ENCODE peak calls at places on chromosomes 13 and 19, in four cellular contexts. One of them, this sample, is unnamed.
A peak's percentile ranks its signal among the peaks of the same experiment; 100 is the strongest.

GRCh38 chr13:83162493-83162892 is 719.8 kb downstream of the SLITRK1 start:
- DNase-seq in upper lobe of right lung: no peak
- DNase-seq in A549: peak; percentile 21
- DNase-seq in psoas muscle: no peak
- DNase-seq in this sample: no peak

GRCh38 chr13:113147206-113147605 is 11.2 kb upstream of the PROZ start:
- DNase-seq in A549: no peak
- DNase-seq in upper lobe of right lung: no peak
- DNase-seq in psoas muscle: no peak
- DNase-seq in this sample: no peak

GRCh38 chr13:34435338-34435737 is 506.7 kb upstream of the NBEA start:
- DNase-seq in A549: peak; percentile 38
- DNase-seq in upper lobe of right lung: no peak
- DNase-seq in psoas muscle: no peak
- DNase-seq in this sample: no peak

GRCh38 chr13:51844862-51845573 is at the start of gene TMEM272:
- DNase-seq in psoas muscle: peak; percentile 40
- DNase-seq in A549: peak; percentile 39
- DNase-seq in upper lobe of right lung: peak; percentile 80
- DNase-seq in this sample: peak; percentile 67

GRCh38 chr19:17775245-17775927 is 19.6 kb upstream of the B3GNT3 start:
- DNase-seq in A549: peak; percentile 53
- DNase-seq in psoas muscle: no peak
- DNase-seq in upper lobe of right lung: no peak
- DNase-seq in this sample: no peak

GRCh38 chr13:26523007-26523406 is 34.5 kb upstream of the WASF3 start:
- DNase-seq in upper lobe of right lung: no peak
- DNase-seq in A549: no peak
- DNase-seq in psoas muscle: no peak
- DNase-seq in this sample: no peak

GRCh38 chr13:44013666-44014291 is 134.1 kb downstream of the LACC1 start:
- DNase-seq in upper lobe of right lung: no peak
- DNase-seq in A549: no peak
- DNase-seq in psoas muscle: no peak
- DNase-seq in this sample: no peak

GRCh38 chr13:35475960-35476943 is at the start of gene MAB21L1:
- DNase-seq in A549: no peak
- DNase-seq in psoas muscle: peak; percentile 33
- DNase-seq in upper lobe of right lung: no peak
- DNase-seq in this sample: no peak

GRCh38 chr13:26619321-26619720 is 61.8 kb downstream of the WASF3 start:
- DNase-seq in A549: no peak
- DNase-seq in upper lobe of right lung: no peak
- DNase-seq in psoas muscle: no peak
- DNase-seq in this sample: no peak

GRCh38 chr13:48727252-48728011 is 73.7 kb downstream of the CYSLTR2 start:
- DNase-seq in upper lobe of right lung: no peak
- DNase-seq in psoas muscle: no peak
- DNase-seq in A549: no peak
- DNase-seq in this sample: no peak

GRCh38 chr19:16328824-16329482 is 4.3 kb downstream of the KLF2 start:
- DNase-seq in upper lobe of right lung: no peak
- DNase-seq in A549: peak; percentile 43
- DNase-seq in psoas muscle: no peak
- DNase-seq in this sample: no peak

GRCh38 chr19:8109890-8110662 is 39.3 kb downstream of the FBN3 start:
- DNase-seq in psoas muscle: no peak
- DNase-seq in A549: no peak
- DNase-seq in upper lobe of right lung: no peak
- DNase-seq in this sample: no peak

GRCh38 chr19:49712397-49712859 is 21.5 kb downstream of the CPT1C start:
- DNase-seq in upper lobe of right lung: no peak
- DNase-seq in A549: peak; percentile 96
- DNase-seq in psoas muscle: no peak
- DNase-seq in this sample: no peak

GRCh38 chr19:29831041-29831548 is 19.3 kb downstream of the CCNE1 start:
- DNase-seq in psoas muscle: no peak
- DNase-seq in A549: peak; percentile 71
- DNase-seq in upper lobe of right lung: peak; percentile 49
- DNase-seq in this sample: no peak

GRCh38 chr19:35710784-35711723 is 6.7 kb downstream of the ZBTB32 start:
- DNase-seq in upper lobe of right lung: no peak
- DNase-seq in A549: no peak
- DNase-seq in psoas muscle: no peak
- DNase-seq in this sample: no peak

GRCh38 chr19:19420570-19421301 is 15.3 kb downstream of the GATAD2A start:
- DNase-seq in A549: no peak
- DNase-seq in upper lobe of right lung: no peak
- DNase-seq in psoas muscle: no peak
- DNase-seq in this sample: no peak

GRCh38 chr19:18044825-18045304 is 36.9 kb downstream of the ARRDC2 start:
- DNase-seq in A549: peak; percentile 27
- DNase-seq in upper lobe of right lung: peak; percentile 89
- DNase-seq in psoas muscle: peak; percentile 72
- DNase-seq in this sample: peak; percentile 86

GRCh38 chr13:33727356-33728083 is 90.4 kb upstream of the RFC3 start:
- DNase-seq in psoas muscle: no peak
- DNase-seq in upper lobe of right lung: no peak
- DNase-seq in A549: no peak
- DNase-seq in this sample: no peak

GRCh38 chr19:50430888-50431342 is 1.8 kb upstream of the MYBPC2 start:
- DNase-seq in upper lobe of right lung: no peak
- DNase-seq in A549: no peak
- DNase-seq in psoas muscle: no peak
- DNase-seq in this sample: no peak

GRCh38 chr13:94435604-94436226 is 43.8 kb downstream of the DCT start:
- DNase-seq in upper lobe of right lung: no peak
- DNase-seq in psoas muscle: no peak
- DNase-seq in A549: peak; percentile 37
- DNase-seq in this sample: no peak

GRCh38 chr19:47247308-47247990 is 8.9 kb upstream of the CCDC9 start:
- DNase-seq in psoas muscle: peak; percentile 86
- DNase-seq in upper lobe of right lung: peak; percentile 90
- DNase-seq in A549: peak; percentile 88
- DNase-seq in this sample: peak; percentile 77

GRCh38 chr13:102011539-102011938 is 390.3 kb downstream of the FGF14 start:
- DNase-seq in upper lobe of right lung: no peak
- DNase-seq in A549: no peak
- DNase-seq in psoas muscle: no peak
- DNase-seq in this sample: no peak

GRCh38 chr13:107977175-107977574 is 238.2 kb downstream of the LIG4 start:
- DNase-seq in upper lobe of right lung: no peak
- DNase-seq in A549: no peak
- DNase-seq in psoas muscle: no peak
- DNase-seq in this sample: no peak

GRCh38 chr19:51187395-51188226 is 37.3 kb upstream of the CD33 start:
- DNase-seq in upper lobe of right lung: no peak
- DNase-seq in A549: no peak
- DNase-seq in psoas muscle: no peak
- DNase-seq in this sample: no peak

GRCh38 chr13:80011448-80012212 is 329.3 kb downstream of the SPRY2 start:
- DNase-seq in psoas muscle: no peak
- DNase-seq in upper lobe of right lung: no peak
- DNase-seq in A549: no peak
- DNase-seq in this sample: no peak

GRCh38 chr13:112186091-112186490 is 119.1 kb downstream of the SOX1 start:
- DNase-seq in psoas muscle: no peak
- DNase-seq in upper lobe of right lung: no peak
- DNase-seq in A549: no peak
- DNase-seq in this sample: no peak

GRCh38 chr19:4064551-4065260 is 2.0 kb downstream of the ZBTB7A start:
- DNase-seq in psoas muscle: peak; percentile 73
- DNase-seq in A549: no peak
- DNase-seq in upper lobe of right lung: peak; percentile 85
- DNase-seq in this sample: peak; percentile 75

GRCh38 chr13:77599351-77599750 is 63.8 kb downstream of the SCEL start:
- DNase-seq in A549: no peak
- DNase-seq in upper lobe of right lung: no peak
- DNase-seq in psoas muscle: no peak
- DNase-seq in this sample: no peak

GRCh38 chr13:65453982-65454381 is 1776.2 kb downstream of the PCDH9 start:
- DNase-seq in upper lobe of right lung: no peak
- DNase-seq in psoas muscle: no peak
- DNase-seq in A549: no peak
- DNase-seq in this sample: no peak

GRCh38 chr13:38564751-38565150 is 122.1 kb upstream of the FREM2 start:
- DNase-seq in psoas muscle: no peak
- DNase-seq in upper lobe of right lung: no peak
- DNase-seq in A549: no peak
- DNase-seq in this sample: no peak

GRCh38 chr13:24709186-24709913 is 29.1 kb downstream of the ATP12A start:
- DNase-seq in psoas muscle: no peak
- DNase-seq in A549: no peak
- DNase-seq in upper lobe of right lung: no peak
- DNase-seq in this sample: no peak

GRCh38 chr13:36344886-36345437 is 1.2 kb downstream of the SPART start:
- DNase-seq in psoas muscle: no peak
- DNase-seq in upper lobe of right lung: no peak
- DNase-seq in A549: no peak
- DNase-seq in this sample: no peak

GRCh38 chr13:97122381-97122996 is 99.6 kb upstream of the MBNL2 start:
- DNase-seq in A549: peak; percentile 59
- DNase-seq in psoas muscle: no peak
- DNase-seq in upper lobe of right lung: no peak
- DNase-seq in this sample: no peak

GRCh38 chr19:28634031-28634328 is 579.0 kb downstream of the UQCRFS1 start:
- DNase-seq in psoas muscle: no peak
- DNase-seq in upper lobe of right lung: no peak
- DNase-seq in A549: no peak
- DNase-seq in this sample: no peak
- H3K4me1 ChIP-seq in psoas muscle: no peaks in the 10 kb centered on the region
- H3K4me1 ChIP-seq in upper lobe of right lung: no peaks in the 10 kb centered on the region
- H3K4me1 ChIP-seq in A549: no peaks in the 10 kb centered on the region
- H3K4me1 ChIP-seq in this sample: no peaks in the 10 kb centered on the region

GRCh38 chr19:13062317-13062716 is 40.3 kb downstream of the LYL1 start:
- DNase-seq in upper lobe of right lung: no peak
- DNase-seq in psoas muscle: no peak
- DNase-seq in A549: no peak
- DNase-seq in this sample: no peak

GRCh38 chr19:13057744-13058143 is 44.9 kb downstream of the LYL1 start:
- DNase-seq in upper lobe of right lung: no peak
- DNase-seq in psoas muscle: no peak
- DNase-seq in A549: no peak
- DNase-seq in this sample: no peak

GRCh38 chr19:13058951-13059660 is 43.6 kb downstream of the LYL1 start:
- DNase-seq in psoas muscle: no peak
- DNase-seq in upper lobe of right lung: no peak
- DNase-seq in A549: no peak
- DNase-seq in this sample: no peak

GRCh38 chr19:13060964-13061927 is 41.4 kb downstream of the LYL1 start:
- DNase-seq in upper lobe of right lung: peak; percentile 90
- DNase-seq in psoas muscle: peak; percentile 87
- DNase-seq in A549: peak; percentile 68
- DNase-seq in this sample: peak; percentile 84

DNA sequence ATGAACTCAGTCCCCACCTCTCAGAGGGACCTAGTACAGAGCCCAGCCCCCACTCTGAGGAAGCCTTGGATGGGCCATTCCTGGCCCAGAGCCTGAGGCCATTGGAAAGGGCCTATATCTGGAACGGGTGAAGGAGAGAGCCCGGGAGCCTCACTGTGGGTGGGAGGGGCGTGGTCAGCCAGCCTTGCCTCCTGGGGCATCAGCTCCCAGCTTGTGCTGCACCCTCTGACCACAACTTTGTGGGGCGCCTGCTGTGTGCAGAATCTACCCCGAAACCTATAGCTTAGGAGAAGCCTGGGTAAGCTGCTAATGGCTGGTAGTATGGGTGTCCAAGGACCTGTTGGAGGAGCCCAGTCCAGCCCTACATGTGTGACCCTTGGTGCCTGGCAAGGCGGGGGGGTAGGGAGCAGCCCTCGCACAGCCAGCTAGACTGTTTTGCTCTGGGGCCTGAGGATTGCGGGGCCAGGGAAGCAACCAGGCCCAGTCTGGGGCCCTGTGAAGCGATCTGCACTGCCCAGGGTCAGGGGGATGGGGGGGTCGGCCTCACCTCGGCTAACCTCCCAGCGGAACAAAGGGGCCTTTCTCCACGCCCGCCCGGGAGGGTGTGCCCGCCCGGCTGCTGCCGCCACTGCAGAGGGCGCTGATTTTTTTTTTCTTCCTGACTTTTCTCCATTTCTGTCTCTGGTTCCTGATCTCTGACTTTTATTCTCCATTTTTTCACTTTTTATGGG is 42.3 kb downstream of the LYL1 start:
- DNase-seq in psoas muscle: no peak
- DNase-seq in A549: no peak
- DNase-seq in upper lobe of right lung: peak; percentile 75
- DNase-seq in this sample: no peak
- H3K27ac ChIP-seq in psoas muscle: peak overlapping the region; percentile 81
- H3K27ac ChIP-seq in A549: peak overlapping the region; percentile 85
- H3K27ac ChIP-seq in upper lobe of right lung: peak overlapping the region; percentile 53
- H3K27ac ChIP-seq in this sample: no peak overlapping the region

GRCh38 chr13:21259571-21260455 is 83.4 kb downstream of the MRPL57 start:
- DNase-seq in A549: no peak
- DNase-seq in psoas muscle: no peak
- DNase-seq in upper lobe of right lung: no peak
- DNase-seq in this sample: no peak
- H3K4me3 ChIP-seq in A549: no peak overlapping the region
- H3K4me3 ChIP-seq in psoas muscle: no peak overlapping the region
- H3K4me3 ChIP-seq in upper lobe of right lung: no peak overlapping the region
- H3K4me3 ChIP-seq in this sample: no peak overlapping the region

GRCh38 chr13:98504371-98504963 is 72.4 kb downstream of the STK24 start:
- DNase-seq in upper lobe of right lung: peak; percentile 49
- DNase-seq in A549: no peak
- DNase-seq in psoas muscle: no peak
- DNase-seq in this sample: no peak
- H3K4me1 ChIP-seq in upper lobe of right lung: peaks cover 65% of the 10 kb centered on the region
- H3K4me1 ChIP-seq in A549: peaks cover 39% of the 10 kb centered on the region
- H3K4me1 ChIP-seq in psoas muscle: peaks cover 53% of the 10 kb centered on the region
- H3K4me1 ChIP-seq in this sample: peaks cover 3% of the 10 kb centered on the region